ENCODE peak calls at places on chromosomes 11 and 22, in seven cellular contexts. B, A, W, N, Z, L and T are unnamed samples.
A peak's percentile ranks its signal among the peaks of the same experiment; 100 is the strongest.

GRCh38 chr22:49208768-49209252 is 618.9 kb downstream of the BRD1 start:
- DNase-seq in B (no peak), A (peak; percentile 9), W (peak; percentile 5), N (no peak), Z (peak; percentile 69), L (no peak), T (peak; percentile 38)

GRCh38 chr11:86741489-86742435 is 58.6 kb upstream of the PRSS23 start:
- DNase-seq in B (no peak), A (no peak), W (no peak), N (peak; percentile 52), Z (no peak), L (peak; percentile 94), T (no peak)

GRCh38 chr22:37515902-37516301 is 3.3 kb downstream of the CARD10 start:
- DNase-seq in B (no peak), A (no peak), W (no peak), N (no peak), Z (no peak), L (no peak), T (no peak)

GRCh38 chr11:75280227-75280671 is 39.7 kb downstream of the TPBGL start:
- DNase-seq in B (peak; percentile 56), A (peak; percentile 83), W (peak; percentile 81), N (peak; percentile 82), Z (peak; percentile 88), L (peak; percentile 67), T (peak; percentile 82)

GRCh38 chr11:107018902-107019493 is 722 bp upstream of the GUCY1A2 start:
- DNase-seq in B (peak; percentile 46), A (peak; percentile 52), W (peak; percentile 65), N (peak; percentile 83), Z (peak; percentile 87), L (peak; percentile 67), T (peak; percentile 89)

GRCh38 chr11:117941163-117941707 is 12.0 kb upstream of the TMPRSS13 start:
- DNase-seq in B (no peak), A (peak; percentile 17), W (no peak), N (no peak), Z (no peak), L (no peak), T (no peak)

GRCh38 chr11:103924166-103925013 is 112.0 kb upstream of the DDI1 start:
- DNase-seq in B (no peak), A (no peak), W (no peak), N (no peak), Z (no peak), L (no peak), T (no peak)

GRCh38 chr11:91978747-91979146 is 245.9 kb upstream of the FAT3 start:
- DNase-seq in B (no peak), A (no peak), W (no peak), N (no peak), Z (no peak), L (no peak), T (no peak)

GRCh38 chr11:128411812-128412211 is 175.5 kb downstream of the ETS1 start:
- DNase-seq in B (no peak), A (no peak), W (no peak), N (no peak), Z (no peak), L (no peak), T (no peak)

GRCh38 chr22:38886333-38886732 is 14.3 kb upstream of the CBX6 start:
- DNase-seq in B (no peak), A (no peak), W (no peak), N (no peak), Z (no peak), L (no peak), T (no peak)

GRCh38 chr11:133955945-133956421 is 785 bp downstream of the IGSF9B start:
- DNase-seq in B (no peak), A (no peak), W (no peak), N (no peak), Z (no peak), L (no peak), T (no peak)

GRCh38 chr11:83068573-83068972 is 3.1 kb downstream of the RAB30 start:
- DNase-seq in B (no peak), A (no peak), W (no peak), N (no peak), Z (no peak), L (no peak), T (no peak)

GRCh38 chr11:124172599-124172998 is 10.5 kb upstream of the OR10D3 start:
- DNase-seq in B (no peak), A (no peak), W (no peak), N (no peak), Z (no peak), L (no peak), T (no peak)

GRCh38 chr11:11148104-11148509 is 204.9 kb downstream of the CSNK2A3 start:
- DNase-seq in B (peak; percentile 52), A (no peak), W (peak; percentile 88), N (peak; percentile 93), Z (peak; percentile 66), L (peak; percentile 89), T (peak; percentile 43)

GRCh38 chr11:65852508-65853248 is 5.3 kb downstream of the CFL1 start:
- DNase-seq in B (no peak), A (no peak), W (peak; percentile 38), N (no peak), Z (no peak), L (no peak), T (no peak)

GRCh38 chr11:14386081-14386480 is 27.1 kb upstream of the RRAS2 start:
- DNase-seq in B (no peak), A (no peak), W (no peak), N (no peak), Z (no peak), L (no peak), T (no peak)

GRCh38 chr11:22431074-22431473 is 92.9 kb downstream of the SLC17A6 start:
- DNase-seq in B (no peak), A (no peak), W (no peak), N (no peak), Z (no peak), L (no peak), T (no peak)

GRCh38 chr22:31343235-31344191 is 2.6 kb downstream of the PATZ1 start:
- DNase-seq in B (peak; percentile 94), A (peak; percentile 93), W (peak; percentile 69), N (peak; percentile 35), Z (peak; percentile 76), L (no peak), T (peak; percentile 82)

GRCh38 chr11:116808262-116809175 is 14.6 kb downstream of the APOA4 start:
- DNase-seq in B (peak; percentile 73), A (peak; percentile 81), W (no peak), N (peak; percentile 84), Z (no peak), L (peak; percentile 86), T (no peak)

GRCh38 chr22:36331912-36332622 is 55.7 kb downstream of the MYH9 start:
- DNase-seq in B (no peak), A (peak; percentile 69), W (peak; percentile 80), N (peak; percentile 59), Z (no peak), L (peak; percentile 59), T (no peak)

GRCh38 chr11:102451693-102452460 is 688 bp downstream of the TMEM123 start:
- DNase-seq in B (peak; percentile 50), A (peak; percentile 71), W (peak; percentile 74), N (peak; percentile 36), Z (peak; percentile 55), L (peak; percentile 41), T (peak; percentile 60)
- TF ChIP-seq CTCF in B (no peak), A (no peak), W (no peak), N (peak; percentile 17), Z (no peak), L (peak; percentile 3), T (no peak)

GRCh38 chr11:76677010-76677771 is 6.6 kb upstream of the LRRC32 start:
- DNase-seq in B (no peak), A (no peak), W (no peak), N (no peak), Z (no peak), L (peak; percentile 31), T (no peak)

GRCh38 chr11:76672431-76673163 is 2.0 kb upstream of the LRRC32 start:
- DNase-seq in B (no peak), A (no peak), W (no peak), N (no peak), Z (no peak), L (no peak), T (no peak)

GRCh38 chr11:76671626-76672309 is 1.2 kb upstream of the LRRC32 start:
- DNase-seq in B (no peak), A (no peak), W (no peak), N (no peak), Z (no peak), L (no peak), T (no peak)

GRCh38 chr11:76673164-76674142 is 2.9 kb upstream of the LRRC32 start:
- DNase-seq in B (no peak), A (no peak), W (no peak), N (no peak), Z (no peak), L (no peak), T (no peak)

GRCh38 chr11:76674517-76675400 is 4.2 kb upstream of the LRRC32 start:
- DNase-seq in B (no peak), A (no peak), W (no peak), N (no peak), Z (peak; percentile 41), L (no peak), T (no peak)
- TF ChIP-seq CTCF in B (no peak), A (no peak), W (no peak), N (no peak), Z (no peak), L (no peak), T (no peak)

GRCh38 chr11:97460091-97460490 is 1070.3 kb downstream of the JRKL start:
- DNase-seq in B (no peak), A (no peak), W (no peak), N (no peak), Z (no peak), L (no peak), T (no peak)

GRCh38 chr11:97451441-97451840 is 1061.6 kb downstream of the JRKL start:
- DNase-seq in B (no peak), A (no peak), W (no peak), N (no peak), Z (no peak), L (no peak), T (no peak)

GRCh38 chr11:97454988-97455387 is 1065.2 kb downstream of the JRKL start:
- DNase-seq in B (no peak), A (no peak), W (no peak), N (peak; percentile 84), Z (no peak), L (peak; percentile 0), T (no peak)
- TF ChIP-seq CTCF in B (no peak), A (no peak), W (no peak), N (peak; percentile 75), Z (no peak), L (no peak), T (no peak)

GRCh38 chr11:67117667-67118058 is 1.4 kb upstream of the KDM2A start:
- DNase-seq in B (peak; percentile 17), A (no peak), W (peak; percentile 76), N (peak; percentile 52), Z (peak; percentile 48), L (no peak), T (peak; percentile 53)

GRCh38 chr11:67118059-67118766 is 850 bp upstream of the KDM2A start:
- DNase-seq in B (peak; percentile 43), A (peak; percentile 48), W (peak; percentile 78), N (peak; percentile 46), Z (peak; percentile 64), L (no peak), T (peak; percentile 41)

GRCh38 chr11:67120456-67120855 is 1.4 kb downstream of the KDM2A start:
- DNase-seq in B (no peak), A (no peak), W (no peak), N (no peak), Z (no peak), L (no peak), T (no peak)

GRCh38 chr11:67119577-67120391 is 721 bp downstream of the KDM2A start:
- DNase-seq in B (peak; percentile 16), A (no peak), W (peak; percentile 49), N (peak; percentile 8), Z (peak; percentile 22), L (no peak), T (no peak)

GRCh38 chr11:67118801-67119576 is at the start of gene KDM2A:
- DNase-seq in B (peak; percentile 99), A (peak; percentile 99), W (peak; percentile 100), N (peak; percentile 100), Z (peak; percentile 98), L (peak; percentile 98), T (peak; percentile 96)
- TF ChIP-seq CTCF in B (no peak), A (no peak), W (no peak), N (no peak), Z (no peak), L (no peak), T (no peak)